ENCODE peak calls at places on chromosomes 4 and X, in five cellular contexts. One of them, this sample, is unnamed.

GRCh38 chrX:13545731-13546130 is 23.7 kb upstream of the EGFL6 start:
- DNase-seq in H1: no peak
- DNase-seq in HepG2: no peak
- DNase-seq in GM12891: no peak
- DNase-seq in K562: no peak
- DNase-seq in this sample: no peak

GRCh38 chr4:60865238-60865637 is 334.9 kb upstream of the ADGRL3 start:
- DNase-seq in K562: no peak
- DNase-seq in HepG2: no peak
- DNase-seq in GM12891: no peak
- DNase-seq in H1: no peak
- DNase-seq in this sample: no peak

GRCh38 chr4:186932631-186933150 is 209.0 kb upstream of the FAT1 start:
- DNase-seq in HepG2: peak
- DNase-seq in H1: no peak
- DNase-seq in GM12891: no peak
- DNase-seq in K562: no peak
- DNase-seq in this sample: no peak

GRCh38 chr4:88531549-88531948 is 8.0 kb upstream of the PYURF start:
- DNase-seq in K562: no peak
- DNase-seq in GM12891: no peak
- DNase-seq in H1: no peak
- DNase-seq in HepG2: no peak
- DNase-seq in this sample: no peak

GRCh38 chrX:12080265-12080664 is 58.0 kb upstream of the FRMPD4 start:
- DNase-seq in H1: no peak
- DNase-seq in K562: peak
- DNase-seq in GM12891: peak
- DNase-seq in HepG2: peak
- DNase-seq in this sample: no peak

GRCh38 chrX:136200466-136200865 is 50.7 kb downstream of the MAP7D3 start:
- DNase-seq in K562: peak
- DNase-seq in GM12891: no peak
- DNase-seq in H1: no peak
- DNase-seq in HepG2: no peak
- DNase-seq in this sample: no peak

GRCh38 chrX:139932077-139932900 is 564 bp downstream of the ATP11C start:
- DNase-seq in H1: no peak
- DNase-seq in K562: peak
- DNase-seq in GM12891: no peak
- DNase-seq in HepG2: no peak
- DNase-seq in this sample: peak

GRCh38 chr4:183100827-183101226 is 1.8 kb downstream of the WWC2 start:
- DNase-seq in H1: no peak
- DNase-seq in GM12891: no peak
- DNase-seq in K562: no peak
- DNase-seq in HepG2: peak
- DNase-seq in this sample: no peak

GRCh38 chrX:80808854-80809493 is 703 bp downstream of the BRWD3 start:
- DNase-seq in GM12891: no peak
- DNase-seq in H1: no peak
- DNase-seq in K562: no peak
- DNase-seq in HepG2: no peak
- DNase-seq in this sample: no peak

GRCh38 chr4:22237155-22237751 is 278.6 kb downstream of the ADGRA3 start:
- DNase-seq in HepG2: peak
- DNase-seq in GM12891: no peak
- DNase-seq in H1: peak
- DNase-seq in K562: peak
- DNase-seq in this sample: no peak

GRCh38 chr4:80361329-80361900 is 25.9 kb downstream of the CFAP299 start:
- DNase-seq in HepG2: peak
- DNase-seq in GM12891: no peak
- DNase-seq in K562: no peak
- DNase-seq in H1: no peak
- DNase-seq in this sample: no peak

GRCh38 chr4:74033721-74034120 is 4.8 kb downstream of the CXCL3 start:
- DNase-seq in HepG2: no peak
- DNase-seq in H1: no peak
- DNase-seq in K562: no peak
- DNase-seq in GM12891: no peak
- DNase-seq in this sample: no peak

GRCh38 chrX:19888419-19888879 is 1.0 kb upstream of the SH3KBP1 start:
- DNase-seq in GM12891: no peak
- DNase-seq in HepG2: peak
- DNase-seq in H1: no peak
- DNase-seq in K562: peak
- DNase-seq in this sample: no peak

GRCh38 chr4:8307126-8307525 is 37.6 kb downstream of the HTRA3 start:
- DNase-seq in HepG2: no peak
- DNase-seq in K562: no peak
- DNase-seq in H1: no peak
- DNase-seq in GM12891: no peak
- DNase-seq in this sample: no peak

GRCh38 chr4:113336556-113336955 is 287.1 kb downstream of the ANK2 start:
- DNase-seq in K562: no peak
- DNase-seq in GM12891: no peak
- DNase-seq in HepG2: no peak
- DNase-seq in H1: no peak
- DNase-seq in this sample: no peak

GRCh38 chr4:122003335-122003734 is 51.5 kb upstream of the TRPC3 start:
- DNase-seq in HepG2: peak
- DNase-seq in K562: peak
- DNase-seq in H1: peak
- DNase-seq in GM12891: no peak
- DNase-seq in this sample: no peak

DNA sequence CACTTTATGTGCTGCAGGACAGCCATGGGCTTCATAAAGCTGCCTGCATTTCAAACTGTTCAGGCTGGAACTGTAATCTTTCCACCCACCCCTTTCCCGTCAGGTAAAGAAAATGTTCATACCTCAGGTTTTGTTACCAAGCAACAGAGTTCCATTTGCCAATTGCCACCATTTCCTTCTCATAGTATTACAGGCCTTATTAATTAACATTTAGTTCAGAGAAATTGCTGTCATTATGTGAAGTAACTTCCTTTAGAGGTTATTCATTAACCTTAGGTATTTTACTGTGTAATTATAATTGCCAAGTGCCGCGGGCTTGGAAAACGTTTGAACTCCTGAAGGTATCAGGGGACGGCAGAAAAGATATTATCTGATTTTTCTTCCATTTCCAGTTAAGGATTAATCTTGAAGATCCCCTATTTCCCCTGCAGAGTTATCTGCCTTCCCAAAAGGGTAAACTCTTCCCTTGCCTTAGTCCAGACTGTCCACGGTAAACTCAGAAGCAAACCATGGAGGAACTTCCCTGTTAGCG is 149.6 kb downstream of the SPRY1 start:
- DNase-seq in GM12891: no peak
- DNase-seq in H1: no peak
- DNase-seq in K562: no peak
- DNase-seq in HepG2: peak
- DNase-seq in this sample: no peak
- TF ChIP-seq POLR2A in GM12891: no peak
- TF ChIP-seq POLR2A in H1: no peak
- TF ChIP-seq POLR2A in K562: no peak
- TF ChIP-seq POLR2A in HepG2: no peak
- TF ChIP-seq POLR2A in this sample: no peak

DNA sequence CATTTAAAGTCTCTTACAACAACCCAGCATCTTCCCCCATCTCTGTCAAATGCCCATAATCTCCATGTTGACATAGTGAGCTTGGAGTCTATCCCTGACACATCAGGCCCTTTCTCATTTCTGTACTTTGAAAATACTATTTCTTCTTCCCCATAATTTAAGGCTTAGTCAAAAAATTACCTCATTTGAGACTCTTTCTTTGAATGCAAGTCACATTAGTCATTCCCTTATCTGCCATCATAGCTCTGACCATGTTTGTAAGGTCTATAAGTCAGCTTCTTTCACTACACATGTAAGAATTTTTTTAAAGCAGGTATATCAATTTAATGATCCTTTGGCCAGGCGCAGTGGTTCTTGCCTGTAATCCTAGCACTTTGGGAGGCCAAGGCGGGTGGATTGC is 99.9 kb downstream of the DDX60 start:
- DNase-seq in K562: no peak
- DNase-seq in HepG2: no peak
- DNase-seq in H1: no peak
- DNase-seq in GM12891: no peak
- DNase-seq in this sample: no peak
- TF ChIP-seq TAF1 in K562: no peak
- TF ChIP-seq TAF1 in HepG2: no peak
- TF ChIP-seq TAF1 in H1: no peak
- TF ChIP-seq TAF1 in GM12891: no peak
- TF ChIP-seq TAF1 in this sample: no peak

GRCh38 chr4:4248036-4248884 is at the start of gene TMEM128:
- DNase-seq in K562: peak
- DNase-seq in H1: peak
- DNase-seq in GM12891: peak
- DNase-seq in HepG2: peak
- DNase-seq in this sample: peak
- TF ChIP-seq POLR2A in K562: peak
- TF ChIP-seq POLR2A in H1: peak
- TF ChIP-seq POLR2A in GM12891: peak
- TF ChIP-seq POLR2A in HepG2: peak
- TF ChIP-seq POLR2A in this sample: peak

DNA sequence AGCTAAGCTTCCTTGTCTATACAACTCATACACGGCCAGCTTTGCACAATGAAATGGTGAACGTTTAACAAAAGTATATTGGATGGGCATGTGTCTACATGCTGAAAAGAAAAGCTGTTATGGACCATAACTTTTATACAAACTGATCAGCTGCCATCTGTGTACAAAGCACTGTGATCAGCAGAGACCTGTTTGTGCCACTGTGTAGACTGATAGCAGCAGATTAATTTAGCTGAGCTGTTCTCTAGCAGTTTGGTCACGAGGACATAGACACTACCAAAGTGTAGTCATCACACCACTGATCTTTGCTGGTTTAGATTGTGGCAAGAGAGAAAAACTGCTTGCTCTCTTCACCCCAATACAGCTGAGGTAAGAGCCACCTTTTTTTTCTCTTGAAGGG is 124.5 kb downstream of the RAPGEF2 start:
- DNase-seq in K562: no peak
- DNase-seq in HepG2: no peak
- DNase-seq in H1: no peak
- DNase-seq in GM12891: no peak
- DNase-seq in this sample: no peak
- TF ChIP-seq TAF1 in K562: no peak
- TF ChIP-seq TAF1 in HepG2: no peak
- TF ChIP-seq TAF1 in H1: no peak
- TF ChIP-seq TAF1 in GM12891: no peak
- TF ChIP-seq TAF1 in this sample: no peak